ENCODE peak calls at places on chromosomes 6 and 20, in six cellular contexts. G, P, V, M, Y and I are unnamed samples.

GRCh38 chr6:91045152-91045551 is 458.3 kb upstream of the MAP3K7 start:
- DNase-seq in G (no peak), P (no peak), V (no peak), M (no peak), Y (no peak), I (peak)

GRCh38 chr20:31679357-31680285 is 41.9 kb downstream of the COX4I2 start:
- DNase-seq in G (no peak), P (no peak), V (no peak), M (no peak), Y (no peak), I (no peak)

GRCh38 chr6:137792160-137793033 is 74.7 kb upstream of the TNFAIP3 start:
- DNase-seq in G (no peak), P (no peak), V (no peak), M (no peak), Y (no peak), I (no peak)

GRCh38 chr6:18192026-18192425 is 36.8 kb downstream of the KDM1B start:
- DNase-seq in G (no peak), P (no peak), V (no peak), M (no peak), Y (no peak), I (no peak)

GRCh38 chr6:105994522-105995402 is 91.4 kb upstream of the PRDM1 start:
- DNase-seq in G (peak), P (peak), V (peak), M (peak), Y (peak), I (peak)

GRCh38 chr6:112163295-112164257 is 76.2 kb downstream of the FAM229B start:
- DNase-seq in G (peak), P (peak), V (peak), M (peak), Y (peak), I (peak)

GRCh38 chr6:38279945-38280588 is 359.7 kb downstream of the BTBD9 start:
- DNase-seq in G (no peak), P (no peak), V (no peak), M (no peak), Y (no peak), I (no peak)

GRCh38 chr6:25318589-25318988 is 39.4 kb downstream of the CARMIL1 start:
- DNase-seq in G (peak), P (no peak), V (no peak), M (no peak), Y (no peak), I (no peak)

GRCh38 chr6:7904654-7905319 is 5.8 kb downstream of the TXNDC5 start:
- DNase-seq in G (peak), P (peak), V (no peak), M (no peak), Y (no peak), I (no peak)

GRCh38 chr6:97669191-97669651 is 386.2 kb upstream of the MMS22L start:
- DNase-seq in G (no peak), P (no peak), V (peak), M (no peak), Y (peak), I (peak)

GRCh38 chr6:63904844-63905243 is 269.2 kb downstream of the PHF3 start:
- DNase-seq in G (no peak), P (no peak), V (peak), M (no peak), Y (no peak), I (peak)

GRCh38 chr20:60057123-60057865 is 99.1 kb downstream of the CDH26 start:
- DNase-seq in G (peak), P (peak), V (peak), M (peak), Y (peak), I (peak)
- H3K4me3 ChIP-seq in G (peak), P (no peak), V (no peak), M (no peak), Y (no peak), I (no peak)

GRCh38 chr20:8220716-8221115 is 88.7 kb downstream of the PLCB1 start:
- DNase-seq in G (no peak), P (no peak), V (no peak), M (no peak), Y (no peak), I (no peak)
- H3K4me3 ChIP-seq in G (no peak), P (no peak), V (no peak), M (no peak), Y (no peak), I (no peak)

DNA sequence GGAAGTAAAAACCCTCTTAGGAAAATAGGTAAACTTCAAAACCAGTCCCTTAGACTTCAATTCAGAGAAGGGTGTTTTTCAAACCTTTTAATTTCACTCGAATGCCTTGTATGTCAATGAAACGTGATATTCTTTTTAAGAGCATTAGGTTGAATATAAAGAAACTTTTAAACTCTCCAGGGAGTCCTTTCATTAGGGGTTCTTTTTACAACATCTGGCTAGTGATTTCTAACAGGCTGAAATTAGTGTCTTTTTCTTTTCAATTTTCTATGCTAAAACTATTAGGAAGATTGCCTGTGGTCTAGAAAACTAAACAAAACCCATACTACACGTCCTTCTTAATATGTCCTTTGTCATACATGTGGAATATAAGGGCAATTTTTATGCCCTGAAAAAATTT is 569.7 kb upstream of the CITED2 start:
- DNase-seq in G (no peak), P (no peak), V (no peak), M (no peak), Y (no peak), I (no peak)
- H3K4me3 ChIP-seq in G (no peak), P (no peak), V (no peak), M (no peak), Y (no peak), I (no peak)

GRCh38 chr20:25864326-25864970 is 167.8 kb upstream of the ZNF337 start:
- DNase-seq in G (no peak), P (no peak), V (no peak), M (no peak), Y (no peak), I (no peak)

GRCh38 chr20:25859649-25860530 is 163.2 kb upstream of the ZNF337 start:
- DNase-seq in G (peak), P (peak), V (peak), M (peak), Y (peak), I (peak)

GRCh38 chr20:25863536-25864325 is 167.1 kb upstream of the ZNF337 start:
- DNase-seq in G (no peak), P (no peak), V (no peak), M (peak), Y (peak), I (peak)

GRCh38 chr20:25858495-25859425 is 162.1 kb upstream of the ZNF337 start:
- DNase-seq in G (no peak), P (no peak), V (no peak), M (no peak), Y (no peak), I (no peak)

DNA sequence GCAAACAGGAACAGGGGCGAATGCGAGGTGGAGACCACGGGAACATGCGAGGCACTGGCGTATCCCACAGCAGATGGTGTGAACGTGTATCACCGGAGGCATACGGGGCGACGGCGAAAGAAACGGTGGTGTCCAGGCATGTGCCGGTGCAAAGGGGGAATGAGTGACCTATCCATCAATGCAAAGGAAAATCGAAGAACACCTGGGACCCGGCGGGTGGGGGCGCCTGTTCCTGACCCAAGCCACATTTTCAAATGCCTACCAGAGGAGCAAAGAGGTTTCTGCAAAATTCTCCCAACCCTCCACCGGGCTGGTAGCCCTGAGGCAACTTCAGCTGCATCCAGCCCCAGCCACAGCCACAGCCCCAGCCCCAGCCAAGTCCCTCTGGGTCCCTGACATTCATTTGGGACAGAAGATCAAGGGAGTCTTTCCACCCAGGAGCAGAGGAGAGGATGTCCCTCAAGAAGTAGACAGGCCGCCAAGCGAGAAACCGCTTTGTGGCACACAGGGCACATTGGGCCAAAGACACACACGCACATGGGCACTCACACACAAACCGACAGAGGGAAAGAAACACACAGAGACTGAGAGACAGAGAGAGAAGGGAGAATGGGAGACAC is 164.0 kb upstream of the ZNF337 start:
- DNase-seq in G (no peak), P (no peak), V (no peak), M (peak), Y (no peak), I (no peak)
- H3K4me3 ChIP-seq in G (peak), P (no peak), V (no peak), M (no peak), Y (no peak), I (no peak)